ENCODE peak calls at places on chromosomes 7 and 10, in seven cellular contexts. G is psoas muscle; P is keratinocyte; O is CD4-positive, alpha-beta T cell; M is fibroblast of lung; H is RWPE1; S is right atrium auricular region. V is an unnamed sample.

GRCh38 chr10:43204394-43204942 is 62.4 kb downstream of the RASGEF1A start:
- DNase-seq in G (no peak), P (no peak), O (no peak), M (no peak), H (no peak), S (no peak), V (no peak)

GRCh38 chr7:28409716-28410627 is 2.3 kb upstream of the CREB5 start:
- DNase-seq in G (peak), P (no peak), O (no peak), M (peak), H (no peak), S (no peak), V (peak)

GRCh38 chr10:15472008-15472407 is 100.9 kb upstream of the FAM171A1 start:
- DNase-seq in G (no peak), P (no peak), O (no peak), M (no peak), H (no peak), S (no peak), V (no peak)

GRCh38 chr7:47325337-47325736 is 256.6 kb downstream of the TNS3 start:
- DNase-seq in G (no peak), P (no peak), O (no peak), M (no peak), H (no peak), S (no peak), V (no peak)

GRCh38 chr10:7593905-7594304 is 72.9 kb downstream of the ITIH5 start:
- DNase-seq in G (no peak), P (no peak), O (no peak), M (no peak), H (no peak), S (no peak), V (no peak)

GRCh38 chr10:27258838-27259532 is 18.4 kb upstream of the ACBD5 start:
- DNase-seq in G (no peak), P (no peak), O (no peak), M (no peak), H (no peak), S (no peak), V (no peak)

GRCh38 chr7:21828846-21829245 is 116.9 kb downstream of the CDCA7L start:
- DNase-seq in G (no peak), P (no peak), O (no peak), M (no peak), H (no peak), S (no peak), V (no peak)

GRCh38 chr10:52668024-52668423 is 104.6 kb downstream of the MBL2 start:
- DNase-seq in G (no peak), P (no peak), O (no peak), M (no peak), H (no peak), S (no peak), V (peak)

GRCh38 chr10:43076876-43077420 is at the start of gene RET:
- DNase-seq in G (peak), P (no peak), O (no peak), M (no peak), H (peak), S (no peak), V (no peak)

GRCh38 chr7:134255814-134256213 is 60.9 kb downstream of the SLC35B4 start:
- DNase-seq in G (no peak), P (no peak), O (no peak), M (no peak), H (no peak), S (no peak), V (no peak)

GRCh38 chr7:134254311-134254710 is 62.4 kb downstream of the SLC35B4 start:
- DNase-seq in G (no peak), P (no peak), O (no peak), M (peak), H (no peak), S (no peak), V (no peak)
- TF ChIP-seq CTCF in G (no peak), P (peak), O (no peak), M (peak), H (no peak), S (no peak), V (peak)

DNA sequence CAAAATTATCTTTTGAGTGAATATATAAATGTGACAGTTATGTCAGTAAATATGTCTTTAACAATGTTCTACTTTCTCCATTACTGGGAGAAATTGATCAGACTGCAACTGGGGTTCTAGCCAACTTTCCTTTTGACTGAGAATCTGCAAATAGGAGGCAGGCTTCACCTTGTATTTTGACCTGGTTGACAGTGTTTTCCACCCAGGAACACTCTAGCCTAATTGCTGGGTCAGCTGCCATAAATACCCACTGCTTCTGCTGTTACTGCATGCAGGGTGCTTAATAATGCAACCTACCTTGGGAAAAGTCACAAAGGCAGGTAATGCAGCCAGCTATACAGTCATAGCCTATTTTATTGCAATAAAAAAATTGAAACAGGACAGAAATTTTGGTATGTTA is 319.0 kb downstream of the DGKB start:
- DNase-seq in G (no peak), P (no peak), O (no peak), M (no peak), H (no peak), S (no peak), V (no peak)
- TF ChIP-seq CTCF in G (no peak), P (no peak), O (no peak), M (no peak), H (no peak), S (no peak), V (no peak)

GRCh38 chr10:34698979-34699378 is 116.1 kb downstream of the PARD3 start:
- DNase-seq in G (no peak), P (peak), O (no peak), M (peak), H (peak), S (no peak), V (peak)
- TF ChIP-seq CTCF in G (no peak), P (no peak), O (no peak), M (no peak), H (no peak), S (no peak), V (no peak)

GRCh38 chr10:35426657-35427056 is 90.3 kb downstream of the CCNY start:
- DNase-seq in G (no peak), P (no peak), O (no peak), M (no peak), H (no peak), S (no peak), V (no peak)

GRCh38 chr10:35424680-35425285 is 88.5 kb downstream of the CCNY start:
- DNase-seq in G (no peak), P (no peak), O (no peak), M (no peak), H (no peak), S (no peak), V (no peak)

GRCh38 chr10:35427543-35427942 is 91.2 kb downstream of the CCNY start:
- DNase-seq in G (no peak), P (no peak), O (no peak), M (no peak), H (no peak), S (no peak), V (no peak)

GRCh38 chr10:35423505-35424306 is 87.4 kb downstream of the CCNY start:
- DNase-seq in G (no peak), P (peak), O (no peak), M (no peak), H (peak), S (no peak), V (peak)

DNA sequence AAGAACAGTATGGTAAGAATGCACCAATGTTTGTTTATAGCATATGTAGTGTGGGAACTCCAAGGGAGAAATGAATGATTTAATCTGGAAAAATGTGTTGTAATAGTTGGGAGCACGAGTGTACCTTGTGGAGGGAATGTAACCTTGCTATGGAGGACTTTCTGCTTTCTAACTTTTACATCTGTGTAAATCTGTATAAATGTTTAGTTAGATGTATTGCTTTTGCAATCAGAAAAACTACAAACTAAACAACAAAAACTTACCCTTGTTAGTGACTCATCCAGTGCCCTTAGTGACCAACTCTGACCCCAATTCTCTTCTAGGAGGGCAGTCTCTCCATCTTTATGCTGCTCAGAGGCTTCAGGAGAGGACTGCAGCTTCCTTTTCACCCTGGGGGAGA is 89.3 kb downstream of the CCNY start:
- DNase-seq in G (no peak), P (no peak), O (no peak), M (no peak), H (no peak), S (no peak), V (no peak)
- TF ChIP-seq CTCF in G (no peak), P (no peak), O (no peak), M (no peak), H (no peak), S (no peak), V (peak)

GRCh38 chr7:135617781-135618180 is 44.5 kb upstream of the STMP1 start:
- DNase-seq in G (no peak), P (no peak), O (no peak), M (no peak), H (no peak), S (no peak), V (no peak)
- TF ChIP-seq CTCF in G (no peak), P (no peak), O (no peak), M (no peak), H (no peak), S (no peak), V (no peak)

DNA sequence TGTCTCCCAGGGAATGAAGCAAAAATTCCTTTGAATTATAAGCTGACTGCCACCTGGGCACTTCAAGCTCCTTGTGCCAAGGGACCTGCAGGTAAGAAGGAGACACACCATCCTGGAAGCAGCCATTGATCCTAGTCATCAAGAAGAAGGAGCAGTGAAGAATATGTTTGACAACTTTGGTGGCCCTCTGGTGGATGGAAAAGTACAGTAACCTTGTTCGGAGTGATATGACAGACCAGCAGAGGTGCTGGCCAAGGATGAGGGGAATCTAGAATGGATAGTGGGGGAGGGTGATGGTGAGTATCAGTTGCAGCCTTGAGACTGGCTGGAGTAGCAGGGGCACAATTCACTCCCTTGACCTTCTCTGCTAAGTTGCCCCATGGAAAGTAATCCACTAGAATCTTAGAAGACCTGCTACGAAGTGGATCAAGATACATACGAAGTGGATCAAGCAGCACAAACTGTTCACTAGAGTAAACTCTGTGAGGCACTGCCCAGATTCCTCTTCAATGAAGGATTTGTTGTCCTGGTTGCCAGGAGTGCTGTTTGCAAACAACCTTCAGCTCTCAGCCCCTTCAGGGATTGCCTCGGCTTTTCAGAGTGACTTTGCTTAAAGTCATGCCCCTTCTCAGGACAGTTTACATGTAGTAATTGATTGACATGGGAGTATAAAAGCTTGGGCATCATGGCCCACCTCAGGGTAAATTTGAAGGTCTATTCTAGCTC is 44.8 kb upstream of the ORC5 start:
- DNase-seq in G (no peak), P (no peak), O (no peak), M (no peak), H (no peak), S (no peak), V (peak)
- TF ChIP-seq CTCF in G (no peak), P (no peak), O (no peak), M (no peak), H (no peak), S (no peak), V (peak)

GRCh38 chr10:127565583-127565982 is 16.5 kb downstream of the NPS start:
- DNase-seq in G (no peak), P (no peak), O (no peak), M (no peak), H (no peak), S (no peak), V (no peak)

GRCh38 chr10:127564644-127565043 is 15.5 kb downstream of the NPS start:
- DNase-seq in G (no peak), P (no peak), O (no peak), M (no peak), H (no peak), S (no peak), V (no peak)

GRCh38 chr10:127569210-127569609 is 20.1 kb downstream of the NPS start:
- DNase-seq in G (no peak), P (no peak), O (no peak), M (no peak), H (no peak), S (no peak), V (no peak)

GRCh38 chr10:127563718-127564553 is 14.8 kb downstream of the NPS start:
- DNase-seq in G (peak), P (no peak), O (no peak), M (no peak), H (no peak), S (no peak), V (no peak)
- TF ChIP-seq CTCF in G (peak), P (peak), O (peak), M (peak), H (peak), S (no peak), V (peak)